ENCODE peak calls at places on chromosomes 5 and 9, in six cellular contexts. Y is stimulated activated CD8-positive, alpha-beta memory T cell treated with anti-CD3 and anti-CD28 coated beads, Interleukin-7, amount 100 ng/mL, for 24 hours; L is neural crest cell; B is NCI-H1930; I is Right ventricle myocardium superior; E is GM12865. S is an unnamed sample.

GRCh38 chr5:177330991-177331837 is 19.5 kb upstream of the MXD3 start:
- DNase-seq in L (no peak), E (no peak), I (no peak), B (no peak), Y (no peak), S (no peak)

GRCh38 chr9:4982720-4983482 is 2.2 kb upstream of the JAK2 start:
- DNase-seq in Y (no peak), L (no peak), B (no peak), I (no peak), E (peak; percentile 48), S (no peak)

GRCh38 chr9:110123364-110124095 is 84.4 kb downstream of the C9orf152 start:
- DNase-seq in Y (no peak), L (no peak), E (no peak), I (no peak), B (no peak), S (no peak)

GRCh38 chr5:160802567-160802966 is 49.4 kb downstream of the ATP10B start:
- DNase-seq in B (no peak), L (no peak), E (peak; percentile 8), I (no peak), Y (no peak), S (no peak)

GRCh38 chr9:106745457-106745856 is 117.5 kb upstream of the ZNF462 start:
- DNase-seq in I (no peak), E (no peak), B (no peak), L (no peak), Y (no peak), S (no peak)

GRCh38 chr9:104927216-104927911 is 591 bp downstream of the ABCA1 start:
- DNase-seq in L (peak; percentile 18), E (peak; percentile 36), I (peak; percentile 61), Y (no peak), B (no peak), S (no peak)

GRCh38 chr9:81687521-81688261 is 1.7 kb downstream of the TLE1 start:
- DNase-seq in E (peak; percentile 47), L (peak; percentile 48), B (no peak), I (peak; percentile 61), Y (no peak), S (no peak)

GRCh38 chr9:107782789-107783188 is 293.2 kb upstream of the KLF4 start:
- DNase-seq in B (no peak), I (no peak), Y (no peak), E (no peak), L (no peak), S (no peak)

GRCh38 chr9:127197186-127197860 is 67.3 kb upstream of the GARNL3 start:
- DNase-seq in Y (no peak), I (no peak), E (no peak), B (no peak), L (no peak), S (no peak)

GRCh38 chr9:91771027-91771426 is 179.0 kb downstream of the ROR2 start:
- DNase-seq in L (no peak), Y (no peak), I (peak; percentile 50), B (no peak), E (no peak), S (peak; percentile 89)

GRCh38 chr9:126595982-126596381 is 17.7 kb upstream of the LMX1B start:
- DNase-seq in Y (no peak), I (no peak), B (no peak), E (no peak), L (no peak), S (no peak)

GRCh38 chr5:150350524-150351344 is 6.8 kb upstream of the TCOF1 start:
- DNase-seq in L (peak; percentile 72), Y (peak; percentile 6), B (no peak), E (peak; percentile 82), I (peak; percentile 77), S (no peak)

GRCh38 chr9:124868511-124869465 is 6.9 kb downstream of the ARPC5L start:
- DNase-seq in Y (peak; percentile 82), B (peak; percentile 82), I (peak; percentile 93), E (peak; percentile 95), L (peak; percentile 73), S (peak; percentile 73)

GRCh38 chr5:1467341-1468246 is 22.4 kb upstream of the SLC6A3 start:
- DNase-seq in B (no peak), Y (no peak), E (no peak), I (peak; percentile 26), L (no peak), S (no peak)

GRCh38 chr5:17378346-17378984 is 119.6 kb upstream of the TAF11L2 start:
- DNase-seq in E (no peak), Y (no peak), L (no peak), I (no peak), B (no peak), S (no peak)

GRCh38 chr5:175288048-175288621 is 155.8 kb downstream of the DRD1 start:
- DNase-seq in L (no peak), Y (no peak), E (no peak), I (peak; percentile 34), B (no peak), S (no peak)

GRCh38 chr5:168085321-168086040 is 206.0 kb upstream of the WWC1 start:
- DNase-seq in L (no peak), B (no peak), Y (no peak), I (no peak), E (no peak), S (no peak)

GRCh38 chr9:109286571-109286977 is 34.3 kb downstream of the EPB41L4B start:
- DNase-seq in I (no peak), B (no peak), L (no peak), Y (no peak), E (no peak), S (no peak)

GRCh38 chr9:6884101-6884500 is 126.3 kb downstream of the KDM4C start:
- DNase-seq in B (no peak), L (no peak), E (no peak), I (no peak), Y (no peak), S (peak; percentile 41)

GRCh38 chr9:126860077-126860756 is at the start of gene ZBTB34:
- DNase-seq in I (peak; percentile 80), B (peak; percentile 81), Y (peak; percentile 53), E (peak; percentile 78), L (peak; percentile 78), S (peak; percentile 34)

GRCh38 chr5:175772747-175773533 is 98.4 kb upstream of the CPLX2 start:
- DNase-seq in L (no peak), E (no peak), I (no peak), Y (no peak), B (no peak), S (peak; percentile 20)

GRCh38 chr5:2399804-2400203 is 351.7 kb downstream of the IRX2 start:
- DNase-seq in L (no peak), I (no peak), B (no peak), E (no peak), Y (no peak), S (no peak)

GRCh38 chr9:129396365-129396708 is 218.3 kb upstream of the IER5L start:
- DNase-seq in B (no peak), I (no peak), Y (no peak), E (no peak), L (no peak), S (no peak)

GRCh38 chr9:136799854-136800657 is 3.9 kb downstream of the CCDC183 start:
- DNase-seq in I (peak; percentile 88), E (peak; percentile 90), B (peak; percentile 81), Y (peak; percentile 81), L (peak; percentile 71), S (peak; percentile 78)

GRCh38 chr9:69028754-69029153 is 6.8 kb upstream of the FXN start:
- DNase-seq in E (no peak), Y (no peak), B (no peak), I (no peak), L (no peak), S (no peak)

GRCh38 chr9:96883922-96884321 is 29.6 kb upstream of the ZNF782 start:
- DNase-seq in B (no peak), Y (no peak), E (no peak), I (no peak), L (no peak), S (no peak)

GRCh38 chr5:148732692-148733091 is 78.4 kb upstream of the HTR4 start:
- DNase-seq in I (no peak), B (no peak), L (no peak), Y (no peak), E (no peak), S (no peak)

S was measured in NCI-H2227 treated with DMSO at 0.1 percent for 48 hours.